ENCODE peak calls at places on chromosomes 3 and 15, in eight cellular contexts. F, U, Q, R, K, J, X and H are unnamed samples.

GRCh38 chr15:83504365-83504764 is 57.2 kb downstream of the SH3GL3 start:
- DNase-seq in F (no peak), U (no peak), Q (no peak), R (no peak), K (no peak), J (no peak), X (no peak), H (no peak)

GRCh38 chr15:92277776-92278175 is 115.9 kb upstream of the ST8SIA2 start:
- DNase-seq in F (no peak), U (no peak), Q (no peak), R (no peak), K (peak; percentile 32), J (no peak), X (no peak), H (peak; percentile 32)

GRCh38 chr3:89562373-89562772 is 455.0 kb downstream of the EPHA3 start:
- DNase-seq in F (no peak), U (no peak), Q (no peak), R (no peak), K (no peak), J (no peak), X (no peak), H (no peak)

GRCh38 chr15:47244361-47244760 is 472.9 kb upstream of the SEMA6D start:
- DNase-seq in F (no peak), U (no peak), Q (no peak), R (no peak), K (no peak), J (no peak), X (no peak), H (no peak)

GRCh38 chr3:123193448-123194101 is 8.2 kb upstream of the SEC22A start:
- DNase-seq in F (no peak), U (no peak), Q (no peak), R (no peak), K (no peak), J (no peak), X (no peak), H (no peak)

GRCh38 chr3:141804447-141804777 is 41.2 kb downstream of the GRK7 start:
- DNase-seq in F (no peak), U (no peak), Q (no peak), R (no peak), K (no peak), J (no peak), X (no peak), H (no peak)

GRCh38 chr3:177610677-177611654 is 413.7 kb upstream of the TBL1XR1 start:
- DNase-seq in F (no peak), U (peak; percentile 66), Q (no peak), R (peak; percentile 40), K (peak; percentile 86), J (no peak), X (no peak), H (peak; percentile 24)

GRCh38 chr3:43296565-43296964 is 10.2 kb downstream of the SNRK start:
- DNase-seq in F (peak; percentile 84), U (peak; percentile 46), Q (no peak), R (peak; percentile 23), K (no peak), J (no peak), X (no peak), H (no peak)

GRCh38 chr3:105118905-105119304 is 247.8 kb upstream of the ALCAM start:
- DNase-seq in F (no peak), U (no peak), Q (no peak), R (peak; percentile 43), K (no peak), J (no peak), X (no peak), H (no peak)

GRCh38 chr15:68256675-68257450 is 20.7 kb upstream of the FEM1B start:
- DNase-seq in F (peak; percentile 92), U (peak; percentile 89), Q (peak; percentile 95), R (peak; percentile 68), K (peak; percentile 94), J (peak; percentile 94), X (peak; percentile 93), H (peak; percentile 94)
- TF ChIP-seq POLR2A in F (no peak), U (peak; percentile 60), Q (peak; percentile 78), R (no peak), K (peak; percentile 84), J (peak; percentile 93), X (peak; percentile 86), H (no peak)

GRCh38 chr3:121719423-121719822 is 30.1 kb downstream of the GOLGB1 start:
- DNase-seq in F (no peak), U (no peak), Q (no peak), R (no peak), K (no peak), J (no peak), X (no peak), H (no peak)

GRCh38 chr3:121722346-121722745 is 27.2 kb downstream of the GOLGB1 start:
- DNase-seq in F (no peak), U (no peak), Q (no peak), R (no peak), K (no peak), J (no peak), X (no peak), H (no peak)

GRCh38 chr3:121723485-121723884 is 26.1 kb downstream of the GOLGB1 start:
- DNase-seq in F (no peak), U (no peak), Q (no peak), R (no peak), K (no peak), J (no peak), X (no peak), H (no peak)

GRCh38 chr3:121718205-121718846 is 31.2 kb downstream of the GOLGB1 start:
- DNase-seq in F (no peak), U (no peak), Q (no peak), R (no peak), K (no peak), J (no peak), X (no peak), H (no peak)

DNA sequence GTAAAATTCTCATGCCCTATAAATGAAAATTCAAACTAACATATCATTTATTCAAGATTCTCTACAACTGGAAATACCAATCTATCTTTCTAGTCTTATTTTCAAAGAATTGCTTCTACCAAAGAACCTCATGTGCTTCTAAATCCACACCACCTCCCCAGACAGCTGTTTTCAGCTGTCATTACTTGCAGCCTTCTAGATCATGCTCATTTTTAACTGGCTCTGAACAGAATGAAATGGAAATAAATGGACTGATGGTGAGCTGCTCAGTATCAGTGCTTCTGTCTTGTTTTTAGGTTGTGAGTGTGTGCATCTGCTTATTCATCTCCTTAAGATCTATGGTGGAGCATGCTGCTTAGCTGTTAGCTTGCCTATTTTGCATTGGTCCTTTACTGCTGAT is 29.4 kb downstream of the GOLGB1 start:
- DNase-seq in F (no peak), U (no peak), Q (no peak), R (no peak), K (no peak), J (no peak), X (no peak), H (no peak)
- H3K36me3 ChIP-seq in F (peaks cover 100% of the 10 kb centered on the region), U (peaks cover 76% of the 10 kb centered on the region), Q (peaks cover 51% of the 10 kb centered on the region), R (peaks cover 41% of the 10 kb centered on the region), K (peaks cover 85% of the 10 kb centered on the region), J (no peaks in the 10 kb centered on the region), X (peaks cover 2% of the 10 kb centered on the region), H (no peaks in the 10 kb centered on the region)

GRCh38 chr15:36884404-36885335 is 215.7 kb downstream of the MEIS2 start:
- DNase-seq in F (no peak), U (no peak), Q (no peak), R (no peak), K (no peak), J (no peak), X (no peak), H (no peak)

GRCh38 chr15:36880226-36880912 is 220.0 kb downstream of the MEIS2 start:
- DNase-seq in F (no peak), U (no peak), Q (no peak), R (no peak), K (no peak), J (no peak), X (no peak), H (no peak)

GRCh38 chr15:36883705-36884355 is 216.5 kb downstream of the MEIS2 start:
- DNase-seq in F (peak; percentile 88), U (peak; percentile 82), Q (peak; percentile 96), R (peak; percentile 86), K (peak; percentile 83), J (peak; percentile 89), X (peak; percentile 92), H (peak; percentile 96)

GRCh38 chr15:36880913-36881290 is 219.4 kb downstream of the MEIS2 start:
- DNase-seq in F (no peak), U (no peak), Q (no peak), R (no peak), K (no peak), J (no peak), X (no peak), H (no peak)

GRCh38 chr15:36882487-36883108 is 217.8 kb downstream of the MEIS2 start:
- DNase-seq in F (no peak), U (no peak), Q (no peak), R (no peak), K (no peak), J (no peak), X (peak; percentile 58), H (no peak)
- H3K27me3 ChIP-seq in F (peaks cover 100% of the 10 kb centered on the region), U (peaks cover 99% of the 10 kb centered on the region), Q (no peaks in the 10 kb centered on the region), R (peaks cover 24% of the 10 kb centered on the region), K (peaks cover 46% of the 10 kb centered on the region), J (no peaks in the 10 kb centered on the region), X (no peaks in the 10 kb centered on the region), H (no peaks in the 10 kb centered on the region)

DNA sequence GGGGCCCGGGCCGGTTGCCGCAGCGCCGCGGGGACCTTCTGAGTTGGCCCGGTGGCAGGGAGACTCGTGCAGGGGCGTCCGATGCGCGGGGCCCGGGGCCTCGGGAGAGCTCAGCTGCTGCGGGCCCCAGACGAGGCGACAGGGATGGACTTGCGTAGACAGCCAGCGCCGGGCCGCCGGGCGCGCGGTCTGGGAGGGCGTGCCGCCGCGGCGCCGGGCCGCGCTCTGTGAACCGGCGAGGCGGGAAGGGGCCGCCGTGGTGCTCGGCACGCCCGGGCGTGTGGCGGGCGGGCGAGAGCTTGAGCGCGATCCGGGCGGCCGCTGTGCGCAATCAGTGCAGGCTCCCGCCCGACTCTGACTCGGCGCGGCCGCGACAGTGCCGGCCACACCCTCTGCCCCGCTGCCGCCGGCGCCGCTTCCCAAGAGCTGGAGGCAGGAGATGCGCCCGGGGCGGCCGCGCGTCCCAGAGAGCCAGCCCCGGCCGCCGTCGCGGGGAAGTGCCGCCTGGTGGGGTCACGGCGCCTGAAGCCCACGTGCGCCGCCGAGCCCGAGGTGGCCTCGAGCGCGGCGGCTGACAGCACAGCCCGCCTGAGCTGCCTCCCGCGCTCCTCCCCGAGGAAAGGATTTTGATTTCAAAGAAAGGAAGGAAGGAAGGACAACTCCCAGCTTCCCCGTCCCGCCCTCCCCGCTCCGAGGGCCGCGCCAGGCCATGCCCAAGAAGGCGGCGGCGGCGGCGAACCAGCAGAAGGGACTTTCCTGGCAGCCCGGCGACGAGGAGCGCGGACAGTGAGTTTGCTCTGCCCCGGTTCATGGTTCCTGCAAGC is 669 bp downstream of the TLNRD1 start:
- DNase-seq in F (peak; percentile 92), U (peak; percentile 73), Q (peak; percentile 79), R (peak; percentile 35), K (peak; percentile 50), J (peak; percentile 70), X (peak; percentile 36), H (peak; percentile 58)
- TF ChIP-seq POLR2A in F (no peak), U (peak; percentile 24), Q (no peak), R (no peak), K (peak; percentile 15), J (peak; percentile 32), X (no peak), H (no peak)

DNA sequence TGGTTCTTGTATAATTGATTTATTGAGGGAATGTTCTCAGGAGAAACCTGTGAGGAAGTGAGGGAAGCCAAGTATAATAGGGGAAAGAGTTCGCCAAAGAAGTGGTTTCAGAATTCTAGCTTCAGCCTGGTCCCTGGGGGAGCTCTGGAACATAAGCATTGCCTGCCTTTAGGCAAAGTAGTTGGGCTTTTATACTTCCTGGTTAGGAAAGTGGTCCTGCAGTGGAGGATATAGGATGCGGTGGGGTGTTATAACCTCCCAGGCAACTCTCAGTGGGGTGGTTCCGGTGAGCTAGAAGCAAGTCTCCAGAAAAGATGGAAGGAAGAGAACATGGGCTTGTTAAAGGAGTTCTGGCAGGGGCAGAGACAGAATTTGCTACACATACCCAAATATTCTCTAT is 22.7 kb upstream of the RBMS3 start:
- DNase-seq in F (no peak), U (no peak), Q (no peak), R (no peak), K (no peak), J (no peak), X (no peak), H (no peak)
- H3K36me3 ChIP-seq in F (no peaks in the 10 kb centered on the region), U (no peaks in the 10 kb centered on the region), Q (no peaks in the 10 kb centered on the region), R (no peaks in the 10 kb centered on the region), K (no peaks in the 10 kb centered on the region), J (no peaks in the 10 kb centered on the region), X (no peaks in the 10 kb centered on the region), H (no peaks in the 10 kb centered on the region)